ENCODE peak calls at places on chromosomes 12 and 14, in seven cellular contexts. O, Q, R, V, E, F and U are unnamed samples.
A peak's percentile ranks its signal among the peaks of the same experiment; 100 is the strongest.

GRCh38 chr14:34368115-34368970 is 93.7 kb downstream of the SPTSSA start:
- DNase-seq in V (no peak), Q (no peak), E (no peak), O (no peak), F (no peak), R (no peak), U (no peak)

GRCh38 chr12:117370588-117370987 is 9.2 kb upstream of the NOS1 start:
- DNase-seq in R (no peak), F (no peak), Q (no peak), V (no peak), E (no peak), O (no peak), U (no peak)

GRCh38 chr12:58314610-58315009 is 373.2 kb downstream of the ATP23 start:
- DNase-seq in F (peak; percentile 41), O (no peak), Q (no peak), R (no peak), V (no peak), E (no peak), U (no peak)

GRCh38 chr12:69059465-69060457 is 126.8 kb upstream of the CPM start:
- DNase-seq in E (no peak), O (no peak), R (no peak), Q (peak; percentile 47), V (no peak), F (peak; percentile 75), U (no peak)

GRCh38 chr12:12108441-12109058 is 37.8 kb downstream of the BCL2L14 start:
- DNase-seq in F (no peak), R (no peak), O (no peak), Q (no peak), V (no peak), E (no peak), U (no peak)

GRCh38 chr12:39866135-39866534 is 239.7 kb downstream of the SLC2A13 start:
- DNase-seq in R (no peak), E (no peak), O (no peak), Q (no peak), F (no peak), V (no peak), U (no peak)

GRCh38 chr14:32473476-32473875 is 144.4 kb downstream of the AKAP6 start:
- DNase-seq in V (no peak), R (no peak), E (no peak), O (peak; percentile 60), Q (no peak), F (no peak), U (peak; percentile 41)

GRCh38 chr12:79911889-79912656 is 22.8 kb downstream of the PPP1R12A start:
- DNase-seq in O (no peak), V (no peak), R (no peak), F (no peak), E (no peak), Q (no peak), U (no peak)

GRCh38 chr12:20364501-20364900 is 3.8 kb upstream of the PDE3A start:
- DNase-seq in O (no peak), V (no peak), Q (no peak), E (no peak), R (no peak), F (no peak), U (no peak)

GRCh38 chr12:98440165-98440581 is 75.2 kb upstream of the TMPO start:
- DNase-seq in R (no peak), O (peak; percentile 86), V (peak; percentile 83), Q (no peak), E (no peak), F (peak; percentile 95), U (peak; percentile 63)

GRCh38 chr12:128267246-128267622 is 264 bp downstream of the TMEM132C start:
- DNase-seq in R (peak; percentile 47), O (no peak), Q (no peak), V (no peak), E (no peak), F (no peak), U (no peak)

GRCh38 chr14:28954025-28954424 is 187.4 kb downstream of the FOXG1 start:
- DNase-seq in Q (no peak), F (no peak), O (no peak), E (no peak), V (no peak), R (no peak), U (no peak)

GRCh38 chr14:32080001-32080510 is 3.0 kb downstream of the ARHGAP5 start:
- DNase-seq in O (no peak), E (no peak), Q (no peak), F (no peak), R (no peak), V (no peak), U (no peak)

GRCh38 chr12:101670007-101670671 is 27.3 kb upstream of the CHPT1 start:
- DNase-seq in Q (peak; percentile 44), E (no peak), V (no peak), O (peak; percentile 36), F (peak; percentile 47), R (peak; percentile 43), U (no peak)

GRCh38 chr12:99759467-99759866 is 111.9 kb downstream of the GARIN6 start:
- DNase-seq in Q (no peak), O (no peak), V (no peak), E (no peak), R (no peak), F (no peak), U (no peak)

GRCh38 chr14:32185097-32185496 is 16.7 kb upstream of the RNU6-7 start:
- DNase-seq in E (no peak), Q (no peak), V (no peak), O (no peak), F (no peak), R (no peak), U (no peak)

GRCh38 chr12:15858348-15858747 is 23.8 kb upstream of the STRAP start:
- DNase-seq in R (peak; percentile 8), F (no peak), V (no peak), Q (no peak), O (no peak), E (no peak), U (no peak)

GRCh38 chr14:21882226-21882625 is 208.6 kb upstream of the OR4E1 start:
- DNase-seq in R (no peak), O (no peak), Q (no peak), V (no peak), E (no peak), F (no peak), U (no peak)

GRCh38 chr12:53418221-53418620 is 5.4 kb upstream of the AMHR2 start:
- DNase-seq in R (no peak), O (no peak), E (no peak), Q (no peak), V (peak; percentile 38), F (no peak), U (no peak)

GRCh38 chr12:105562727-105563072 is 232.2 kb downstream of the C12orf75 start:
- DNase-seq in O (no peak), E (no peak), F (no peak), Q (peak; percentile 41), V (no peak), R (no peak), U (no peak)

GRCh38 chr12:3533703-3534386 is 42.8 kb downstream of the PRMT8 start:
- DNase-seq in O (peak; percentile 82), R (peak; percentile 95), V (no peak), Q (no peak), F (no peak), E (peak; percentile 43), U (peak; percentile 59)

GRCh38 chr12:86660488-86661171 is 404.4 kb upstream of the MGAT4C start:
- DNase-seq in E (no peak), V (no peak), O (no peak), F (peak; percentile 85), Q (peak; percentile 31), R (no peak), U (no peak)

GRCh38 chr12:80632835-80633234 is 74.6 kb upstream of the MYF6 start:
- DNase-seq in Q (no peak), E (peak; percentile 68), O (peak; percentile 28), R (peak; percentile 36), F (no peak), V (no peak), U (no peak)

GRCh38 chr14:22541721-22542120 is 47.3 kb downstream of the DAD1 start:
- DNase-seq in V (no peak), E (no peak), Q (no peak), F (no peak), O (no peak), R (no peak), U (no peak)

GRCh38 chr12:62730649-62731377 is 204.1 kb downstream of the PPM1H start:
- DNase-seq in E (no peak), O (no peak), F (peak; percentile 49), Q (peak; percentile 66), V (no peak), R (no peak), U (no peak)

GRCh38 chr14:86217523-86217922 is 687.6 kb downstream of the FLRT2 start:
- DNase-seq in R (no peak), V (no peak), Q (no peak), O (no peak), F (no peak), E (no peak), U (no peak)
- TF ChIP-seq CTCF in R (no peak), V (no peak), Q (no peak), O (no peak), F (no peak), E (peak; percentile 30), U (no peak)

GRCh38 chr14:94081386-94081820 is 293 bp downstream of the IFI27L1 start:
- DNase-seq in V (no peak), F (no peak), Q (no peak), O (no peak), E (no peak), R (no peak), U (no peak)
- H3K4me1 ChIP-seq in V (peaks cover 20% of the 10 kb centered on the region), F (peaks cover 29% of the 10 kb centered on the region), Q (peaks cover 14% of the 10 kb centered on the region), O (peaks cover 35% of the 10 kb centered on the region), E (no peaks in the 10 kb centered on the region), R (peaks cover 49% of the 10 kb centered on the region), U (peaks cover 55% of the 10 kb centered on the region)

GRCh38 chr12:107138990-107139389 is 45.6 kb upstream of the CRY1 start:
- DNase-seq in R (no peak), O (no peak), F (no peak), Q (no peak), E (no peak), V (no peak), U (no peak)

GRCh38 chr12:107139787-107140186 is 46.4 kb upstream of the CRY1 start:
- DNase-seq in E (no peak), Q (no peak), V (no peak), O (no peak), F (no peak), R (no peak), U (no peak)

GRCh38 chr12:107148105-107148504 is 54.8 kb upstream of the CRY1 start:
- DNase-seq in O (no peak), Q (no peak), F (no peak), V (no peak), E (no peak), R (no peak), U (no peak)

GRCh38 chr12:107145397-107145796 is 52.0 kb upstream of the CRY1 start:
- DNase-seq in O (no peak), V (no peak), Q (no peak), E (no peak), F (no peak), R (no peak), U (no peak)

GRCh38 chr12:107144990-107145389 is 51.6 kb upstream of the CRY1 start:
- DNase-seq in E (no peak), R (no peak), O (no peak), Q (no peak), F (no peak), V (no peak), U (no peak)
- TF ChIP-seq CTCF in E (no peak), R (no peak), O (no peak), Q (no peak), F (no peak), V (no peak), U (no peak)

DNA sequence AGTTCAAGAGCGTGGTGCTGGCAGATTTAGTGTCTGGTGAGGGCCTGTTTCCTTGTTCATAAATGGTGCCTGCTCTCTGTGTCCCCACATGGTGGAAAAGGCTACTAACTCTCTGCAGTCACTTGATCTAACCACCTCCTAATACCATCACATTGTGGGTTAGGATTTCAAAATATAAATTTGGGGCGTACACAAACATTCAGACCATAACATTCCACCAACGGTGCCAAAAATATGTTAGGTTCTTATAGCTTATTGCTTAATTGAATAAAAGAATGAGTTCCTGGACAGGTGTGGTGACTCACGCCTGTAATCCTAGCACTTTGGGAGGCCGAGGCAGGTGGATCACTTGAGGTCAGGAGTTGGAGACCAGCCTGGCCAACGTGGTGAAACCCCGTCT is 3.4 kb upstream of the DYRK2 start:
- DNase-seq in E (no peak), Q (no peak), R (no peak), F (no peak), O (no peak), V (no peak), U (no peak)
- H3K4me1 ChIP-seq in E (peaks cover 4% of the 10 kb centered on the region), Q (peaks cover 13% of the 10 kb centered on the region), R (no peaks in the 10 kb centered on the region), F (peaks cover 2% of the 10 kb centered on the region), O (peaks cover 11% of the 10 kb centered on the region), V (no peaks in the 10 kb centered on the region), U (peaks cover 27% of the 10 kb centered on the region)